ENCODE peak calls at places on chromosomes 6 and 20, in eight cellular contexts. D, E, I, K, H, R, Y and Z are unnamed samples.

GRCh38 chr6:142306736-142307135 is 4.9 kb downstream of the ADGRG6 start:
- DNase-seq in E (no peak), D (no peak), K (no peak), I (no peak), R (no peak), H (no peak), Y (no peak), Z (no peak)

GRCh38 chr6:140071601-140072062 is 697.2 kb upstream of the CITED2 start:
- DNase-seq in E (no peak), H (peak), I (peak), K (no peak), Y (no peak), D (peak), R (no peak), Z (peak)

GRCh38 chr6:128495536-128496333 is 24.7 kb downstream of the PTPRK start:
- DNase-seq in D (no peak), E (no peak), K (no peak), Y (no peak), R (no peak), I (no peak), H (no peak), Z (no peak)

GRCh38 chr6:157756708-157757429 is 66.2 kb upstream of the SNX9 start:
- DNase-seq in E (peak), I (no peak), R (peak), Y (peak), D (no peak), H (no peak), K (peak), Z (peak)

GRCh38 chr6:10558575-10558974 is 37.4 kb downstream of the GCNT2 start:
- DNase-seq in R (no peak), D (no peak), E (peak), H (no peak), I (no peak), K (no peak), Y (no peak), Z (no peak)

GRCh38 chr6:137952247-137952646 is 85.2 kb downstream of the TNFAIP3 start:
- DNase-seq in E (no peak), I (no peak), Y (no peak), R (no peak), K (no peak), D (no peak), H (no peak), Z (no peak)

GRCh38 chr6:28657756-28658465 is 132.2 kb downstream of the GPX5 start:
- DNase-seq in K (peak), D (no peak), Y (peak), E (peak), I (no peak), H (peak), R (no peak), Z (no peak)

GRCh38 chr20:44228465-44229258 is 18.1 kb upstream of the OSER1 start:
- DNase-seq in R (no peak), Y (no peak), H (no peak), K (no peak), I (no peak), E (no peak), D (no peak), Z (no peak)

GRCh38 chr6:30598912-30599624 is 18.0 kb downstream of the PPP1R10 start:
- DNase-seq in Y (no peak), D (no peak), I (no peak), K (no peak), E (no peak), R (no peak), H (no peak), Z (no peak)

GRCh38 chr6:18262812-18263560 is 1.3 kb downstream of the DEK start:
- DNase-seq in R (no peak), Y (no peak), H (no peak), I (no peak), K (no peak), D (no peak), E (no peak), Z (no peak)

GRCh38 chr6:56387621-56388413 is 140.4 kb upstream of the COL21A1 start:
- DNase-seq in K (no peak), Y (peak), I (no peak), R (no peak), E (peak), H (no peak), D (no peak), Z (no peak)

GRCh38 chr6:28683945-28684538 is 158.4 kb downstream of the GPX5 start:
- DNase-seq in E (peak), R (no peak), Y (peak), K (no peak), I (peak), H (peak), D (no peak), Z (no peak)